ENCODE peak calls at places on chromosomes 11 and 22, in five cellular contexts. One of them, this sample, is unnamed.

GRCh38 chr11:58898106-58898505 is 41.2 kb upstream of the GLYATL1 start:
- DNase-seq in uterus: no peak
- DNase-seq in prostate gland: no peak
- DNase-seq in stomach: no peak
- DNase-seq in IMR-90: no peak
- DNase-seq in this sample: no peak

GRCh38 chr11:11931461-11932055 is 76.9 kb downstream of the DKK3 start:
- DNase-seq in uterus: peak
- DNase-seq in prostate gland: peak
- DNase-seq in stomach: no peak
- DNase-seq in IMR-90: peak
- DNase-seq in this sample: peak

GRCh38 chr22:46352691-46353386 is 17.3 kb downstream of the TRMU start:
- DNase-seq in uterus: no peak
- DNase-seq in prostate gland: peak
- DNase-seq in stomach: peak
- DNase-seq in IMR-90: peak
- DNase-seq in this sample: peak

GRCh38 chr11:57663975-57664374 is 3.9 kb upstream of the ZDHHC5 start:
- DNase-seq in uterus: no peak
- DNase-seq in prostate gland: no peak
- DNase-seq in stomach: no peak
- DNase-seq in IMR-90: no peak
- DNase-seq in this sample: no peak

GRCh38 chr11:65225284-65226102 is 36.3 kb upstream of the POLA2 start:
- DNase-seq in uterus: peak
- DNase-seq in prostate gland: peak
- DNase-seq in stomach: peak
- DNase-seq in IMR-90: peak
- DNase-seq in this sample: no peak

GRCh38 chr11:16191212-16191851 is 165.0 kb downstream of the SOX6 start:
- DNase-seq in uterus: no peak
- DNase-seq in prostate gland: no peak
- DNase-seq in stomach: no peak
- DNase-seq in IMR-90: peak
- DNase-seq in this sample: no peak

GRCh38 chr11:70495351-70496310 is 97.3 kb downstream of the CTTN start:
- DNase-seq in uterus: no peak
- DNase-seq in prostate gland: no peak
- DNase-seq in stomach: no peak
- DNase-seq in IMR-90: no peak
- DNase-seq in this sample: no peak

GRCh38 chr11:78573271-78574035 is 1.2 kb downstream of the NARS2 start:
- DNase-seq in uterus: no peak
- DNase-seq in prostate gland: no peak
- DNase-seq in stomach: no peak
- DNase-seq in IMR-90: no peak
- DNase-seq in this sample: no peak

GRCh38 chr11:102240502-102240901 is 76.8 kb upstream of the BIRC3 start:
- DNase-seq in uterus: no peak
- DNase-seq in prostate gland: no peak
- DNase-seq in stomach: no peak
- DNase-seq in IMR-90: peak
- DNase-seq in this sample: no peak

GRCh38 chr11:1882265-1883238 is 9.1 kb downstream of the PRR33 start:
- DNase-seq in uterus: peak
- DNase-seq in prostate gland: peak
- DNase-seq in stomach: peak
- DNase-seq in IMR-90: peak
- DNase-seq in this sample: peak

GRCh38 chr11:126345759-126346585 is 9.5 kb upstream of the ST3GAL4 start:
- DNase-seq in uterus: peak
- DNase-seq in prostate gland: no peak
- DNase-seq in stomach: no peak
- DNase-seq in IMR-90: peak
- DNase-seq in this sample: no peak

DNA sequence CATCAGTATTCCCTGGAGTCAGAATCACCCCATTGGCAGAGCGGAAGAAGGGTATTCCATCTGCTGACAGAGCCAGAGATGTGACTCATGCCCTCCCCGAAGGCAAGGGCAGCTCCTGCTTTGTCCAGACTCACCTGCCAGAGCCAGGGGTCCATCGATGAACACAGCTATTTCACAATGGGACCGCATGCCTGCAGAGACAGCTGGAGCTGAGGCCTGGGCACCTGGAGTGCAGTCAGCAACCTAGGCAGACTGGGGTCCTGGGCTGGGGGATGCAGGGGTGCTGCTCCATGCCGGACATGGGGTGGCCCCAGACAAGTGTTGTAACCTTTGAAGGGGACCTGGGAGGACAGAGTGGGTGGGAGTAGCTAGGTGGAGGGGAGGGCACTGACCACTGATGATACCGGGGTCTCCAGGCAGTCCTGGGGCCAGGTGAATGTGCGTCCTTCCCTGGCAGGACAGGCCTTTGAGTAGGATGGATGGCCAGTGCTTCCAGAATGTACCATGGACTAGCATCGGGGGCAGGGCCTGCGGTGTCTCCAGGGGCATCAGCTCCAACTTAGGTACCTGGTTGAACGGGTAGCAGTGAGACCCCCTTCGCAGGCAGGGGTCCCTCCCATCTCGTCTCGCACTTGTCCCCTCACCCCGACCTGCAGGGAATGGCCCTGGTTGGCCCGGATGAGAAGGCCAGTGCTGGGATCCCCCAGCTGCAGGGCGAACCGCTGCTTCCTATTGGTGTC is 1.7 kb downstream of the TRPT1 start:
- DNase-seq in uterus: no peak
- DNase-seq in prostate gland: no peak
- DNase-seq in stomach: no peak
- DNase-seq in IMR-90: no peak
- DNase-seq in this sample: peak
- TF ChIP-seq POLR2A in uterus: no peak
- TF ChIP-seq POLR2A in prostate gland: no peak
- TF ChIP-seq POLR2A in stomach: no peak
- TF ChIP-seq POLR2A in IMR-90: no peak
- TF ChIP-seq POLR2A in this sample: no peak

GRCh38 chr11:17526326-17526725 is 17.9 kb downstream of the USH1C start:
- DNase-seq in uterus: no peak
- DNase-seq in prostate gland: no peak
- DNase-seq in stomach: no peak
- DNase-seq in IMR-90: no peak
- DNase-seq in this sample: no peak
- TF ChIP-seq POLR2A in uterus: no peak
- TF ChIP-seq POLR2A in prostate gland: no peak
- TF ChIP-seq POLR2A in stomach: no peak
- TF ChIP-seq POLR2A in IMR-90: no peak
- TF ChIP-seq POLR2A in this sample: no peak

GRCh38 chr11:44832452-44832851 is 105.7 kb downstream of the TSPAN18 start:
- DNase-seq in uterus: no peak
- DNase-seq in prostate gland: no peak
- DNase-seq in stomach: no peak
- DNase-seq in IMR-90: no peak
- DNase-seq in this sample: no peak
- TF ChIP-seq POLR2A in uterus: no peak
- TF ChIP-seq POLR2A in prostate gland: no peak
- TF ChIP-seq POLR2A in stomach: no peak
- TF ChIP-seq POLR2A in IMR-90: no peak
- TF ChIP-seq POLR2A in this sample: no peak

GRCh38 chr11:36151933-36152580 is 137.2 kb downstream of the COMMD9 start:
- DNase-seq in uterus: no peak
- DNase-seq in prostate gland: no peak
- DNase-seq in stomach: no peak
- DNase-seq in IMR-90: no peak
- DNase-seq in this sample: no peak

GRCh38 chr11:36148701-36149100 is 140.5 kb downstream of the COMMD9 start:
- DNase-seq in uterus: no peak
- DNase-seq in prostate gland: no peak
- DNase-seq in stomach: no peak
- DNase-seq in IMR-90: no peak
- DNase-seq in this sample: no peak

GRCh38 chr11:36147491-36147890 is 141.7 kb downstream of the COMMD9 start:
- DNase-seq in uterus: no peak
- DNase-seq in prostate gland: no peak
- DNase-seq in stomach: no peak
- DNase-seq in IMR-90: no peak
- DNase-seq in this sample: no peak

GRCh38 chr11:36150986-36151385 is 138.2 kb downstream of the COMMD9 start:
- DNase-seq in uterus: no peak
- DNase-seq in prostate gland: no peak
- DNase-seq in stomach: no peak
- DNase-seq in IMR-90: peak
- DNase-seq in this sample: no peak

GRCh38 chr11:36149538-36150242 is 139.5 kb downstream of the COMMD9 start:
- DNase-seq in uterus: peak
- DNase-seq in prostate gland: peak
- DNase-seq in stomach: peak
- DNase-seq in IMR-90: peak
- DNase-seq in this sample: peak
- TF ChIP-seq POLR2A in uterus: no peak
- TF ChIP-seq POLR2A in prostate gland: no peak
- TF ChIP-seq POLR2A in stomach: no peak
- TF ChIP-seq POLR2A in IMR-90: no peak
- TF ChIP-seq POLR2A in this sample: no peak

GRCh38 chr22:48885919-48886305 is 941.8 kb downstream of the BRD1 start:
- DNase-seq in uterus: no peak
- DNase-seq in prostate gland: no peak
- DNase-seq in stomach: no peak
- DNase-seq in IMR-90: no peak
- DNase-seq in this sample: no peak

GRCh38 chr22:48886604-48887393 is 940.9 kb downstream of the BRD1 start:
- DNase-seq in uterus: no peak
- DNase-seq in prostate gland: no peak
- DNase-seq in stomach: no peak
- DNase-seq in IMR-90: no peak
- DNase-seq in this sample: no peak

GRCh38 chr22:48884786-48885185 is 942.9 kb downstream of the BRD1 start:
- DNase-seq in uterus: peak
- DNase-seq in prostate gland: no peak
- DNase-seq in stomach: no peak
- DNase-seq in IMR-90: no peak
- DNase-seq in this sample: no peak

GRCh38 chr22:48884292-48884691 is 943.4 kb downstream of the BRD1 start:
- DNase-seq in uterus: no peak
- DNase-seq in prostate gland: no peak
- DNase-seq in stomach: no peak
- DNase-seq in IMR-90: no peak
- DNase-seq in this sample: no peak

GRCh38 chr22:48885271-48885918 is 942.3 kb downstream of the BRD1 start:
- DNase-seq in uterus: no peak
- DNase-seq in prostate gland: no peak
- DNase-seq in stomach: no peak
- DNase-seq in IMR-90: no peak
- DNase-seq in this sample: no peak
- TF ChIP-seq POLR2A in uterus: no peak
- TF ChIP-seq POLR2A in prostate gland: no peak
- TF ChIP-seq POLR2A in stomach: no peak
- TF ChIP-seq POLR2A in IMR-90: no peak
- TF ChIP-seq POLR2A in this sample: no peak

GRCh38 chr11:117197516-117198456 is 1.4 kb upstream of the TAGLN start:
- DNase-seq in uterus: peak
- DNase-seq in prostate gland: peak
- DNase-seq in stomach: peak
- DNase-seq in IMR-90: peak
- DNase-seq in this sample: no peak
- TF ChIP-seq POLR2A in uterus: peak
- TF ChIP-seq POLR2A in prostate gland: no peak
- TF ChIP-seq POLR2A in stomach: no peak
- TF ChIP-seq POLR2A in IMR-90: no peak
- TF ChIP-seq POLR2A in this sample: no peak

DNA sequence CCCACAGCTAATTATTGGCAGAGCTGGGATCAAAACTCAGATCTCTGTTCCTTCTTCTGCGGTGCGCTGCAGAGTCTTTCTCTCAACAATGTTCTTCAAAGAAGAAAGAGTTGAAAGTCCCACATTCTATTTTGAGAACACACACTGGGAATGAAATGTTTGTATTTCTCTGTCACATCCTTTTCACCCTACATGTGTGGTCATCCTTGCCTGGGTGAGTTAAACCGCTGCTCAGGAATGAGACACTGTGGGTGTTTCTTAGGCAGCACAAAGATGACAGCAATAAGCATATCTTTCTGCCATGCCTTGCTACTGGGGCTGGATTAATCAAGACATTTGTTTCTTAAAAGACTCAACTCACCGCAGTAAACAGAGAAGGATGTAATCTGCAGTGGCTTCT is 222.6 kb downstream of the LARGE1 start:
- DNase-seq in uterus: no peak
- DNase-seq in prostate gland: no peak
- DNase-seq in stomach: no peak
- DNase-seq in IMR-90: peak
- DNase-seq in this sample: no peak
- TF ChIP-seq POLR2A in uterus: no peak
- TF ChIP-seq POLR2A in prostate gland: no peak
- TF ChIP-seq POLR2A in stomach: no peak
- TF ChIP-seq POLR2A in IMR-90: no peak
- TF ChIP-seq POLR2A in this sample: no peak

DNA sequence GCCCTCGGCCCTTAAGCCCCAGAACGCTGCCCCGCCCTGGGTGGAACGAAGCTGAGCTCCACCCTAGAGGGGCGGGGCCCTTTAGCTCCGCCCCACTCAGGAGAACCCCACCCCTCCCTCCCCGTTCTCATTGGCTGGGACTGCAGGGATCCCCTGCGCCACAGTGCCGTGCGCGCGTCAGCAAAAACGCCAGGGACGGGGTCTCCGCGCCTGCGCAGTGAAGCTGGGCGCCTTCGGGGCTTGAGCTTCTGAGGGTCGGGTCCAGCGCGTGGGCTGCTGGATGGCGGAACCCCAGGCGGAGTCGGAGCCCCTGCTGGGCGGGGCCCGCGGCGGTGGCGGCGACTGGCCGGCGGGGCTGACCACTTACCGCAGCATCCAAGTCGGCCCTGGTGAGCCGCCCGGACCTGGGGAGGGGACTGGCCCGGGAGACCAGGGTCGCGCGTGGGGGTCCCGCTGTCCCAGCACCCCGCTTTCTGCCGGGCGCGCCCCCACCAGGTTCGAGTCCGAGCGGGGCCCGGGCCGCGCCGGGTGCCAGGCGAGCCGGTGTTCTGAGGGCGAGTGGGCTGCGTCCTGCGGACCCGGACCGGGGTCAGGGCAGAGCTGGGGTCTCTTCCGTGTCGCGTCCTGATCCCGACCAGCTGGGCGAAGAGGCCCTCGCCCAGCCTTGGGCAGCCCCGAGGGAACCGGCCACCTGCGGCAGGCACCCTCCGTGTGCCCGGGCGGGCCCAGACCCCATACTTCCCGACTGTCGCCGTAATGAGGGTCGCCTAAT is at the start of gene TPCN2:
- DNase-seq in uterus: peak
- DNase-seq in prostate gland: peak
- DNase-seq in stomach: peak
- DNase-seq in IMR-90: peak
- DNase-seq in this sample: peak
- TF ChIP-seq POLR2A in uterus: peak
- TF ChIP-seq POLR2A in prostate gland: peak
- TF ChIP-seq POLR2A in stomach: peak
- TF ChIP-seq POLR2A in IMR-90: peak
- TF ChIP-seq POLR2A in this sample: peak

GRCh38 chr11:47177229-47177845 is 658 bp upstream of the ARFGAP2 start:
- DNase-seq in uterus: no peak
- DNase-seq in prostate gland: peak
- DNase-seq in stomach: peak
- DNase-seq in IMR-90: peak
- DNase-seq in this sample: peak
- TF ChIP-seq POLR2A in uterus: no peak
- TF ChIP-seq POLR2A in prostate gland: no peak
- TF ChIP-seq POLR2A in stomach: no peak
- TF ChIP-seq POLR2A in IMR-90: no peak
- TF ChIP-seq POLR2A in this sample: no peak

This sample was measured in H54.